ENCODE peak calls at places on chromosome 17, in six cellular contexts. V is BJ, A is HCT116, C is left ventricle myocardium inferior, K is HFFc6, O is WTC11. G is an unnamed sample.

GRCh38 chr17:703081-703875 is 11.4 kb downstream of the VPS53 start:
- DNase-seq in V (no peak), A (no peak), C (no peak), K (no peak), O (no peak), G (no peak)

GRCh38 chr17:63503330-63503685 is 19.9 kb upstream of the KCNH6 start:
- DNase-seq in V (no peak), A (no peak), C (no peak), K (no peak), O (no peak), G (peak)

GRCh38 chr17:1942666-1943431 is 82.3 kb downstream of the RTN4RL1 start:
- DNase-seq in V (no peak), A (no peak), C (no peak), K (no peak), O (no peak), G (no peak)

GRCh38 chr17:8610558-8610957 is 20.0 kb downstream of the MYH10 start:
- DNase-seq in V (no peak), A (no peak), C (no peak), K (no peak), O (no peak), G (no peak)

GRCh38 chr17:42969006-42969581 is 4.8 kb upstream of the AARSD1 start:
- DNase-seq in V (no peak), A (no peak), C (no peak), K (no peak), O (no peak), G (no peak)

GRCh38 chr17:10532026-10532425 is 13.7 kb upstream of the MYH1 start:
- DNase-seq in V (no peak), A (no peak), C (no peak), K (no peak), O (no peak), G (no peak)

GRCh38 chr17:44361292-44362055 is 2.2 kb downstream of the FAM171A2 start:
- DNase-seq in V (no peak), A (no peak), C (no peak), K (no peak), O (no peak), G (no peak)

GRCh38 chr17:73954981-73955380 is 248.5 kb upstream of the RPL38 start:
- DNase-seq in V (no peak), A (no peak), C (no peak), K (no peak), O (no peak), G (no peak)

GRCh38 chr17:2259769-2260536 is 43.6 kb downstream of the SMG6 start:
- DNase-seq in V (no peak), A (no peak), C (no peak), K (no peak), O (no peak), G (no peak)

GRCh38 chr17:73189417-73190099 is 3.3 kb upstream of the COG1 start:
- DNase-seq in V (no peak), A (peak), C (no peak), K (peak), O (peak), G (peak)

GRCh38 chr17:69175812-69176517 is 34.3 kb upstream of the ABCA6 start:
- DNase-seq in V (peak), A (peak), C (no peak), K (peak), O (no peak), G (no peak)

GRCh38 chr17:11900103-11900502 is 97.2 kb downstream of the ZNF18 start:
- DNase-seq in V (no peak), A (no peak), C (peak), K (no peak), O (no peak), G (no peak)

GRCh38 chr17:2949469-2950044 is 113.8 kb downstream of the OR1D5 start:
- DNase-seq in V (no peak), A (peak), C (no peak), K (peak), O (no peak), G (no peak)

GRCh38 chr17:59607817-59608403 is 11.8 kb upstream of the CLTC start:
- DNase-seq in V (no peak), A (no peak), C (no peak), K (no peak), O (peak), G (no peak)

GRCh38 chr17:62562656-62563055 is 64.8 kb upstream of the MRC2 start:
- DNase-seq in V (no peak), A (peak), C (no peak), K (peak), O (no peak), G (no peak)

GRCh38 chr17:19448341-19449268 is 37.6 kb downstream of the RNF112 start:
- DNase-seq in V (peak), A (no peak), C (no peak), K (peak), O (no peak), G (no peak)

GRCh38 chr17:27288183-27288582 is 5.7 kb upstream of the WSB1 start:
- DNase-seq in V (no peak), A (no peak), C (no peak), K (no peak), O (no peak), G (no peak)

GRCh38 chr17:59185997-59186396 is 23.8 kb upstream of the SMG8 start:
- DNase-seq in V (no peak), A (no peak), C (no peak), K (no peak), O (no peak), G (no peak)

GRCh38 chr17:44348234-44348987 is 3.3 kb downstream of the GRN start:
- DNase-seq in V (no peak), A (no peak), C (no peak), K (peak), O (no peak), G (no peak)

GRCh38 chr17:19502517-19502916 is 31.1 kb upstream of the SLC47A1 start:
- DNase-seq in V (no peak), A (no peak), C (no peak), K (no peak), O (no peak), G (no peak)

GRCh38 chr17:58947411-58948208 is 159.1 kb downstream of the TRIM37 start:
- DNase-seq in V (no peak), A (no peak), C (no peak), K (no peak), O (no peak), G (no peak)

GRCh38 chr17:47265983-47266541 is 12.4 kb downstream of the ITGB3 start:
- DNase-seq in V (no peak), A (no peak), C (no peak), K (peak), O (no peak), G (no peak)

GRCh38 chr17:33739714-33740113 is 446.6 kb upstream of the ASIC2 start:
- DNase-seq in V (no peak), A (no peak), C (no peak), K (no peak), O (no peak), G (no peak)

GRCh38 chr17:27879987-27880608 is 13.1 kb downstream of the LYRM9 start:
- DNase-seq in V (no peak), A (no peak), C (peak), K (peak), O (peak), G (no peak)

GRCh38 chr17:55641559-55642160 is 81.0 kb downstream of the TMEM100 start:
- DNase-seq in V (no peak), A (peak), C (peak), K (peak), O (peak), G (peak)

GRCh38 chr17:39167492-39167891 is 1.5 kb upstream of the ARL5C start:
- DNase-seq in V (no peak), A (no peak), C (peak), K (no peak), O (no peak), G (no peak)

GRCh38 chr17:21194688-21195087 is 19.3 kb downstream of the TMEM11 start:
- DNase-seq in V (no peak), A (no peak), C (peak), K (no peak), O (no peak), G (no peak)

GRCh38 chr17:57735230-57735629 is 9.9 kb downstream of the CCDC182 start:
- DNase-seq in V (no peak), A (no peak), C (no peak), K (no peak), O (no peak), G (no peak)

GRCh38 chr17:57735707-57736106 is 9.4 kb downstream of the CCDC182 start:
- DNase-seq in V (no peak), A (peak), C (no peak), K (no peak), O (peak), G (peak)

GRCh38 chr17:57730026-57730701 is 14.9 kb downstream of the CCDC182 start:
- DNase-seq in V (no peak), A (no peak), C (no peak), K (no peak), O (no peak), G (no peak)

GRCh38 chr17:57732062-57732461 is 13.0 kb downstream of the CCDC182 start:
- DNase-seq in V (no peak), A (no peak), C (no peak), K (no peak), O (no peak), G (no peak)

DNA sequence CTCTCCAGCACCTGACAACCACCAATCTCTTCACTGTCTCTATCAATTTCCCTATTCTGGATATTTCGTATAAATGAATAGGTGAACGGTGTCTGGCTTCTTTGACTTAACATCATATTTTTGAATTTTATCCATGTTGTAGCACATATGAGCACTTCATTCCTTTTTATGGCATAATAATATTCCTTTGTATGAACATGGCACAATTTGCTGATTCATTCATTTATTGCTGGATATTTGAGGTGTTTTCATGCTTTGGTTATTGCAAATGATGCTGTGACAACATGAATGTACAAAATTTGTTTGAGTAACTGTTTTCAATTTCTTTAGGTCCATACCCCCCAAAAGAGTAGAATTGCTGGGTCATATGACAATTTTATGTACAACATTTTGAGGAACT is 12.0 kb downstream of the CCDC182 start:
- DNase-seq in V (no peak), A (no peak), C (no peak), K (no peak), O (no peak), G (no peak)
- TF ChIP-seq CTCF in V (no peak), A (no peak), C (no peak), K (no peak), O (no peak), G (no peak)

GRCh38 chr17:80034977-80035686 is 540 bp downstream of the TBC1D16 start:
- DNase-seq in V (no peak), A (no peak), C (no peak), K (peak), O (peak), G (no peak)

GRCh38 chr17:80036715-80037477 is 454 bp downstream of the CCDC40 start:
- DNase-seq in V (no peak), A (no peak), C (no peak), K (peak), O (peak), G (no peak)

GRCh38 chr17:80034654-80034976 is 1.1 kb downstream of the TBC1D16 start:
- DNase-seq in V (no peak), A (no peak), C (no peak), K (no peak), O (no peak), G (no peak)

GRCh38 chr17:80035687-80035936 is at the start of gene TBC1D16:
- DNase-seq in V (no peak), A (no peak), C (no peak), K (no peak), O (no peak), G (no peak)

DNA sequence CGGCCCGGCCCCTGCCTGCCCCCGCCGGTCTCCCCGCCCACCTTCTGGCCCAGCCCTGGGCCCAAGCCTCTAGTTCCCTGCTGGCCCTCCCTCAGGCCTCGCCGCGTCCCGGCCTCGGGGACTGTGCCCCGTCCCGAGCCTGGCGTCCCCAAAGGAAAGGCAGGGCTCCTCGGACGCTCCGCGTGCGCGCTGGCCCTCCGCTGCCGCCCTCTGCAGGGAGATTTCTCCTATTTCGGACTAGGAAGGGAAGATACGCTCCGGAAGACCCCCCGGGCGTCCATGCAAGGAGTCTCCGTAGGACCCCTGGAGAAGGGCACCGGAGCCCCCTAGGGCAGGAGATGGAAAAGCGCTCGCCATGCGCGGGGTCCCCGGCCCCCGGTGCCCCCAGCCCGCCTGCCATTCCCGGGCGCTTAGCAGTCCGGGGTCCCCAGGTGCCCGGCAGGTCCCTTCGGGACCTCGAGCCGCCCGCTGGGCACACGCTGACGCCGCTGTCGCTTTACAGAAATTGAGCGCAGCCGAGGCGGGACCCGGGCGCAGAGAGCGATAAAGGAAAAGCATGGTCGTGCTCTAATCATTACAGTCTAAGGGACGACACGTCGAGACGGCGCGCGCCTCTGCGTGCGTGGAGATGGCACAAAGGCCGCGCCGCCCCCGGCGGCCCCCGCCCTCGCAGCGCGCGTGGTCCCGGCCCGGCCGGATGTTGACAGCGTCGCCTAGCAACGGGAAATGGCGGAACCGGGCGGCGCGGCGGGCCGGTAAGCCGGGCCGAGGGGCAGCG is at the start of gene CCDC40:
- DNase-seq in V (no peak), A (peak), C (peak), K (peak), O (peak), G (no peak)
- TF ChIP-seq CTCF in V (no peak), A (no peak), C (no peak), K (peak), O (no peak), G (no peak)

GRCh38 chr17:34750004-34750403 is 170.6 kb downstream of the TMEM132E start:
- DNase-seq in V (no peak), A (no peak), C (no peak), K (no peak), O (no peak), G (no peak)
- TF ChIP-seq CTCF in V (no peak), A (no peak), C (no peak), K (no peak), O (no peak), G (no peak)

GRCh38 chr17:77256710-77257109 is 115.9 kb downstream of the SEC14L1 start:
- DNase-seq in V (no peak), A (no peak), C (no peak), K (no peak), O (no peak), G (no peak)
- TF ChIP-seq CTCF in V (peak), A (peak), C (no peak), K (peak), O (no peak), G (no peak)

GRCh38 chr17:65739026-65739425 is 177.6 kb upstream of the AXIN2 start:
- DNase-seq in V (no peak), A (no peak), C (no peak), K (no peak), O (no peak), G (no peak)
- TF ChIP-seq CTCF in V (no peak), A (no peak), C (no peak), K (no peak), O (no peak), G (no peak)

DNA sequence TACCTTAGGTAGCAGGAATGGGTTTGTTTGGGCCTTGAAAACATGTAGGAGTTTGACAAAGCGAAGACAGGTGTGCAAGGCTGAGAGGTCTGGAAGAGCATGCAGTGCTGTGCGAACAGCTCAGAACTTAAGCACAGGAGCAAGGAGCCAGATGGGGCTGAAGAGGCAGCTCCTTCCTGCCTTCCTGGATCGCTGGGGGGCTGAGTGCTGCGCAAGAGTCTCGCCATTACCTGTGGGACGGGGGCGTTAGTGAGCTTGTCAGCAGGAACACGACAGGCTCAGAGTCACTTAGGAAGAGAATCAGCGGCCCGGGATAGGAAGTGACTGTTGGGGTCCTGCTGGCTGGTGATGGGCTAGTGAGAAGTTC is 464 bp upstream of the MRM1 start:
- DNase-seq in V (no peak), A (no peak), C (no peak), K (no peak), O (no peak), G (no peak)
- TF ChIP-seq CTCF in V (no peak), A (no peak), C (no peak), K (peak), O (no peak), G (peak)

GRCh38 chr17:35373984-35374765 is 754 bp upstream of the SLFN11 start:
- DNase-seq in V (no peak), A (no peak), C (peak), K (peak), O (peak), G (no peak)
- TF ChIP-seq CTCF in V (no peak), A (no peak), C (no peak), K (no peak), O (no peak), G (no peak)